ENCODE peak calls at places on chromosomes 16 and 17, in ten cellular contexts. X, R, V, N, Y, C, A, S, H and P are unnamed samples.

GRCh38 chr16:8867483-8868271 is 1.1 kb downstream of the CARHSP1 start:
- DNase-seq in X (no peak), R (no peak), V (peak), N (peak), Y (no peak), C (peak), A (no peak), S (no peak), H (peak), P (no peak)

GRCh38 chr16:89565506-89566372 is 5.3 kb downstream of the RPL13 start:
- DNase-seq in X (no peak), R (peak), V (peak), N (peak), Y (peak), C (peak), A (no peak), S (no peak), H (peak), P (no peak)

GRCh38 chr17:66337268-66337667 is 34.9 kb downstream of the PRKCA start:
- DNase-seq in X (no peak), R (no peak), V (no peak), N (no peak), Y (no peak), C (no peak), A (no peak), S (no peak), H (no peak), P (no peak)

GRCh38 chr16:12951392-12951791 is 50.0 kb downstream of the SHISA9 start:
- DNase-seq in X (no peak), R (no peak), V (no peak), N (no peak), Y (no peak), C (no peak), A (no peak), S (no peak), H (no peak), P (no peak)

GRCh38 chr16:88785106-88785924 is at the start of gene PIEZO1:
- DNase-seq in X (peak), R (peak), V (peak), N (peak), Y (peak), C (peak), A (no peak), S (no peak), H (peak), P (no peak)

GRCh38 chr16:73289232-73289631 is 241.3 kb upstream of the ZFHX3 start:
- DNase-seq in X (no peak), R (no peak), V (no peak), N (no peak), Y (no peak), C (no peak), A (no peak), S (no peak), H (no peak), P (no peak)

GRCh38 chr16:79509221-79509631 is 91.3 kb downstream of the MAF start:
- DNase-seq in X (no peak), R (no peak), V (no peak), N (no peak), Y (no peak), C (peak), A (no peak), S (no peak), H (peak), P (no peak)

GRCh38 chr16:85276258-85276657 is 164.0 kb upstream of the CIBAR2 start:
- DNase-seq in X (no peak), R (no peak), V (no peak), N (no peak), Y (no peak), C (no peak), A (no peak), S (no peak), H (no peak), P (no peak)

GRCh38 chr17:31400481-31400950 is 9.0 kb downstream of the RAB11FIP4 start:
- DNase-seq in X (no peak), R (no peak), V (no peak), N (no peak), Y (no peak), C (no peak), A (no peak), S (no peak), H (no peak), P (no peak)

GRCh38 chr17:15278381-15278780 is 13.3 kb upstream of the PMP22 start:
- DNase-seq in X (no peak), R (no peak), V (no peak), N (no peak), Y (no peak), C (no peak), A (no peak), S (no peak), H (no peak), P (no peak)

GRCh38 chr17:48456584-48456983 is 26.6 kb upstream of the SKAP1 start:
- DNase-seq in X (no peak), R (no peak), V (peak), N (no peak), Y (no peak), C (peak), A (no peak), S (no peak), H (no peak), P (no peak)

GRCh38 chr16:25340973-25341372 is 83.3 kb upstream of the ZKSCAN2 start:
- DNase-seq in X (no peak), R (no peak), V (no peak), N (peak), Y (no peak), C (no peak), A (no peak), S (no peak), H (no peak), P (no peak)

GRCh38 chr16:8583199-8583598 is 7.1 kb downstream of the TMEM114 start:
- DNase-seq in X (no peak), R (peak), V (no peak), N (no peak), Y (peak), C (no peak), A (no peak), S (no peak), H (no peak), P (no peak)

GRCh38 chr17:17724307-17724921 is 43.2 kb downstream of the RAI1 start:
- DNase-seq in X (no peak), R (peak), V (no peak), N (peak), Y (peak), C (peak), A (no peak), S (no peak), H (peak), P (no peak)

GRCh38 chr17:79439493-79439892 is 171.4 kb downstream of the RBFOX3 start:
- DNase-seq in X (no peak), R (no peak), V (no peak), N (no peak), Y (no peak), C (no peak), A (no peak), S (no peak), H (no peak), P (no peak)

GRCh38 chr16:47848481-47849109 is 307.2 kb downstream of the ABCC12 start:
- DNase-seq in X (no peak), R (peak), V (no peak), N (no peak), Y (peak), C (peak), A (no peak), S (peak), H (no peak), P (peak)

GRCh38 chr16:77434365-77435239 is at the start of gene ADAMTS18:
- DNase-seq in X (no peak), R (no peak), V (no peak), N (no peak), Y (no peak), C (peak), A (no peak), S (no peak), H (peak), P (no peak)

GRCh38 chr16:58464047-58464915 is 35.7 kb upstream of the NDRG4 start:
- DNase-seq in X (no peak), R (no peak), V (no peak), N (no peak), Y (no peak), C (peak), A (no peak), S (no peak), H (peak), P (no peak)

GRCh38 chr17:79776378-79777165 is 1.4 kb upstream of the CBX2 start:
- DNase-seq in X (no peak), R (no peak), V (no peak), N (peak), Y (no peak), C (peak), A (no peak), S (no peak), H (no peak), P (no peak)

GRCh38 chr17:76996741-76997694 is 128.8 kb downstream of the MGAT5B start:
- DNase-seq in X (no peak), R (no peak), V (no peak), N (peak), Y (no peak), C (no peak), A (no peak), S (no peak), H (peak), P (no peak)

GRCh38 chr16:46747777-46748651 is at the start of gene MYLK3:
- DNase-seq in X (no peak), R (no peak), V (no peak), N (no peak), Y (no peak), C (peak), A (peak), S (no peak), H (no peak), P (no peak)

GRCh38 chr16:87017388-87018012 is 299.7 kb downstream of the C16orf95 start:
- DNase-seq in X (no peak), R (peak), V (no peak), N (peak), Y (peak), C (peak), A (no peak), S (peak), H (no peak), P (peak)

GRCh38 chr17:7548585-7549400 is at the start of gene TNFSF12:
- DNase-seq in X (peak), R (peak), V (peak), N (peak), Y (peak), C (peak), A (no peak), S (no peak), H (peak), P (no peak)

GRCh38 chr17:45231481-45232116 is 9.9 kb downstream of the FMNL1 start:
- DNase-seq in X (no peak), R (no peak), V (no peak), N (no peak), Y (no peak), C (peak), A (no peak), S (no peak), H (peak), P (no peak)

GRCh38 chr17:64411999-64412771 is 21.5 kb upstream of the PECAM1 start:
- DNase-seq in X (no peak), R (peak), V (peak), N (peak), Y (no peak), C (peak), A (no peak), S (no peak), H (no peak), P (no peak)

GRCh38 chr16:73202176-73202729 is 154.3 kb upstream of the ZFHX3 start:
- DNase-seq in X (no peak), R (peak), V (peak), N (no peak), Y (peak), C (no peak), A (no peak), S (peak), H (no peak), P (peak)

GRCh38 chr17:7060165-7060890 is 16.4 kb upstream of the SLC16A11 start:
- DNase-seq in X (no peak), R (peak), V (no peak), N (peak), Y (peak), C (no peak), A (no peak), S (no peak), H (no peak), P (peak)

GRCh38 chr16:59210955-59211541 is 476.9 kb upstream of the GOT2 start:
- DNase-seq in X (no peak), R (peak), V (no peak), N (no peak), Y (peak), C (peak), A (no peak), S (no peak), H (no peak), P (peak)

GRCh38 chr16:81758376-81758775 is 20.7 kb upstream of the PLCG2 start:
- DNase-seq in X (no peak), R (no peak), V (no peak), N (peak), Y (peak), C (no peak), A (no peak), S (no peak), H (no peak), P (no peak)

GRCh38 chr16:13231365-13231764 is 330.0 kb downstream of the SHISA9 start:
- DNase-seq in X (no peak), R (no peak), V (no peak), N (no peak), Y (no peak), C (no peak), A (peak), S (no peak), H (no peak), P (no peak)

GRCh38 chr16:81443688-81444447 is 740 bp upstream of the CMIP start:
- DNase-seq in X (no peak), R (no peak), V (peak), N (no peak), Y (no peak), C (no peak), A (no peak), S (no peak), H (no peak), P (no peak)

GRCh38 chr17:32907583-32907982 is 20.4 kb upstream of the TMEM98 start:
- DNase-seq in X (no peak), R (no peak), V (peak), N (no peak), Y (no peak), C (no peak), A (no peak), S (no peak), H (no peak), P (no peak)

GRCh38 chr16:645852-646678 is 3.1 kb upstream of the WDR90 start:
- DNase-seq in X (no peak), R (no peak), V (no peak), N (no peak), Y (no peak), C (no peak), A (no peak), S (no peak), H (no peak), P (no peak)

GRCh38 chr16:54846761-54847160 is 83.9 kb upstream of the IRX5 start:
- DNase-seq in X (no peak), R (no peak), V (no peak), N (no peak), Y (no peak), C (no peak), A (no peak), S (no peak), H (no peak), P (no peak)

GRCh38 chr16:65120811-65121721 is 797 bp downstream of the CDH11 start:
- DNase-seq in X (no peak), R (peak), V (peak), N (no peak), Y (peak), C (peak), A (no peak), S (no peak), H (peak), P (no peak)

GRCh38 chr17:81090361-81091133 is 55.6 kb downstream of the BAIAP2 start:
- DNase-seq in X (no peak), R (peak), V (peak), N (peak), Y (no peak), C (peak), A (no peak), S (no peak), H (peak), P (no peak)

GRCh38 chr17:66564992-66565465 is 262.6 kb downstream of the PRKCA start:
- DNase-seq in X (no peak), R (peak), V (no peak), N (no peak), Y (peak), C (peak), A (no peak), S (no peak), H (no peak), P (no peak)

GRCh38 chr16:30748634-30749445 is 615 bp downstream of the PHKG2 start:
- DNase-seq in X (peak), R (peak), V (peak), N (peak), Y (peak), C (peak), A (no peak), S (no peak), H (peak), P (peak)

GRCh38 chr17:78557598-78558039 is 19.6 kb downstream of the DNAH17 start:
- DNase-seq in X (no peak), R (peak), V (no peak), N (peak), Y (peak), C (no peak), A (no peak), S (no peak), H (peak), P (peak)

GRCh38 chr16:3599121-3599520 is 12.3 kb downstream of the SLX4 start:
- DNase-seq in X (no peak), R (no peak), V (no peak), N (no peak), Y (no peak), C (no peak), A (no peak), S (no peak), H (no peak), P (no peak)
- H3K4me3 ChIP-seq in X (no peak), R (no peak), V (no peak), N (no peak), Y (no peak), C (no peak), A (no peak), S (no peak), H (no peak), P (no peak)

DNA sequence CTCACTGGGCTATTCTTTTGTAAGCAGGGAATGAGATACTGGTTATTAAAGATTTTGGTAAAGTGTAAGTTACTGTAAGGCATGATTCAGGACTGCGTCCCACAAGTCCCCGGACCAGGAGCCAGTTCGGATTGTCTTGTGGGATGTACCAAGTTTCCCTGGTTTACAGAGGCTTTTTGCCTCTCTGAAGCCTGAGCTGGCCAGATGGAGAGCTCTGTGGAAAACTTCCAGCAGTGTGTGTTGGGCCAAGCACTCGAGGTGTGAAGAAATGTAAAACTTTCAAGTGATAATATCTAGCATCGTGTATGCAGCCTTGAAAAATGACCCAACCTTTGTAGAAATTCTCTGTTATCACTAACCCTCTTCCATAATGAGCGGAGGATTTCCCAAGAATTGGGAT is 2.4 kb downstream of the EPN2 start:
- DNase-seq in X (no peak), R (no peak), V (no peak), N (no peak), Y (no peak), C (no peak), A (no peak), S (no peak), H (no peak), P (no peak)
- H3K4me3 ChIP-seq in X (no peak), R (peak), V (no peak), N (no peak), Y (no peak), C (no peak), A (no peak), S (no peak), H (no peak), P (no peak)

DNA sequence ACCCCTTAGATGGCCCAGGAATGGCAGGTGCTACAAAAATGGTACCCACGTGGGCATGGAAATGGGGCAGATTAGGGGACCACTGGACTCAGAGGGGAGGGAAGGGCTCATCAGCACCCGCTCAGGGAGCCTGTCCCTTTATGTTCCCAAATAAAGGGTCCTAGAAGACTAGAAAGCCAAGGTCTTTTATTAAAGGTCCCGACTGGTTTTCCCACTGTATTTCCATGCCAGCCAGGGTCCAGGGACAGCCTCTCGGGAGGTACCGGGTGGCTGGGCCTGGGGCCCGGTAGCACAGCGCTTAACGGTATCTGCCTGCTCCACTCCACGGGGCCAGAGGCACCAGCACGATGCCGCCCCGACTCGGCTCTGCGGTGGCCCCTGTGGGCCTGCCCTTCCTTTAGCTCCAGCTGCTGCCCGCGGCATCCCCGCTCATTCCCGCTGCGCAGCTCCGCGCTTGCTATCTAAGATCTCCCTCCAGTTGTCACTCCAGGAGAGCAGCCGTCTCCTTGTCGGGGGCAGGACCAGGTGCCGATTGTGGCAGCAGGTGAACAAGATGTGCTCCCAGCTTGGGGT is 1.4 kb downstream of the NT5C start:
- DNase-seq in X (no peak), R (no peak), V (no peak), N (no peak), Y (no peak), C (no peak), A (no peak), S (no peak), H (peak), P (no peak)
- H3K4me3 ChIP-seq in X (peak), R (peak), V (peak), N (peak), Y (peak), C (peak), A (no peak), S (peak), H (peak), P (peak)

GRCh38 chr16:19707699-19708497 is 10.1 kb downstream of the KNOP1 start:
- DNase-seq in X (no peak), R (no peak), V (no peak), N (peak), Y (no peak), C (no peak), A (no peak), S (no peak), H (no peak), P (no peak)

GRCh38 chr16:19705131-19705501 is 12.9 kb downstream of the KNOP1 start:
- DNase-seq in X (no peak), R (no peak), V (no peak), N (no peak), Y (no peak), C (no peak), A (no peak), S (no peak), H (no peak), P (no peak)

GRCh38 chr16:19705843-19706242 is 12.2 kb downstream of the KNOP1 start:
- DNase-seq in X (no peak), R (no peak), V (no peak), N (no peak), Y (no peak), C (no peak), A (no peak), S (no peak), H (no peak), P (no peak)

GRCh38 chr16:19708498-19709205 is 9.4 kb downstream of the KNOP1 start:
- DNase-seq in X (no peak), R (no peak), V (no peak), N (no peak), Y (no peak), C (no peak), A (no peak), S (no peak), H (no peak), P (no peak)

DNA sequence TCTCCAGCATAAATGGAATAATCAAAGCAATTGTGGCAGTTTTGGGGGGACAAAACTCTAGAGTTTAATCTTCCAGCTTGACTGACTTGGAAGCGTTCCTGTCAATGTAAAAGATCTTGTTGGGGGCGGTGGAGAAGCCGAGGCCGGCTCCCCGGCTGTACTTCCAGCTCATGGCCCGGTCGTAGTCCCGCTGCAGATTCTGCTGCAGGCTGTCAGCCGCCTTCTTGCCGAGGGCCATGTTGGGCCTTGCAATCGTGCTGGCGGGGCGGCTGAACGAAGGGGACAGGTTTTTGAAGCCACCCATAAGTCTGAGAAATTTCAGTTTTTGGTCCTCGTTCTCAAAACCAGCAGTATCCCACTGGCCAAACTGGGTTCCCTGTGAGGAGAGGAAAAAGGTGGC is 11.2 kb downstream of the KNOP1 start:
- DNase-seq in X (no peak), R (no peak), V (no peak), N (no peak), Y (no peak), C (no peak), A (no peak), S (no peak), H (no peak), P (no peak)
- H3K4me3 ChIP-seq in X (no peak), R (no peak), V (no peak), N (no peak), Y (no peak), C (no peak), A (no peak), S (no peak), H (no peak), P (no peak)